ENCODE peak calls at places on chromosomes 7 and 10, in nine cellular contexts. A, W, R, U, P, B, D, Z and E are unnamed samples.

GRCh38 chr7:27745064-27745583 is 5.2 kb downstream of the TAX1BP1 start:
- DNase-seq in R (peak; percentile 54), W (no peak), P (no peak), U (no peak), B (no peak), D (peak; percentile 84), A (peak; percentile 36), Z (no peak), E (no peak)

GRCh38 chr10:132522521-132523411 is 14.8 kb upstream of the INPP5A start:
- DNase-seq in W (no peak), Z (peak; percentile 43), P (no peak), B (peak; percentile 8), D (no peak), A (no peak), U (peak; percentile 59), R (no peak), E (peak; percentile 68)

GRCh38 chr10:132461683-132462231 is 64.8 kb downstream of the PWWP2B start:
- DNase-seq in U (no peak), R (no peak), Z (no peak), D (no peak), B (no peak), A (no peak), P (no peak), W (peak; percentile 95), E (peak; percentile 71)

GRCh38 chr7:122528879-122529481 is 169.9 kb downstream of the RNF133 start:
- DNase-seq in Z (no peak), A (peak; percentile 40), R (peak; percentile 70), B (no peak), P (no peak), D (peak; percentile 37), U (no peak), W (no peak), E (no peak)

GRCh38 chr10:102230861-102231356 is 4.8 kb downstream of the ELOVL3 start:
- DNase-seq in W (peak; percentile 48), P (no peak), D (no peak), R (no peak), A (no peak), B (peak; percentile 35), Z (no peak), U (no peak), E (peak; percentile 39)

GRCh38 chr7:95906871-95907270 is 134.5 kb downstream of the DYNC1I1 start:
- DNase-seq in A (no peak), U (no peak), B (no peak), R (no peak), W (no peak), P (no peak), Z (no peak), D (no peak), E (no peak)

GRCh38 chr10:14439451-14440259 is 108.9 kb upstream of the FRMD4A start:
- DNase-seq in Z (no peak), R (no peak), D (peak; percentile 13), W (no peak), U (no peak), P (no peak), A (peak; percentile 2), B (no peak), E (no peak)

GRCh38 chr10:15462253-15462885 is 91.3 kb upstream of the FAM171A1 start:
- DNase-seq in D (no peak), A (no peak), B (no peak), R (no peak), U (no peak), P (no peak), Z (no peak), W (no peak), E (no peak)

GRCh38 chr7:137324796-137325700 is 18.5 kb downstream of the PTN start:
- DNase-seq in D (no peak), A (no peak), R (no peak), P (no peak), Z (no peak), B (no peak), U (no peak), W (no peak), E (no peak)

GRCh38 chr7:2504128-2504817 is 15.3 kb upstream of the LFNG start:
- DNase-seq in U (no peak), W (no peak), A (no peak), P (no peak), Z (no peak), B (no peak), R (no peak), D (no peak), E (no peak)

GRCh38 chr10:98929709-98930108 is 305.9 kb downstream of the HPSE2 start:
- DNase-seq in Z (no peak), D (no peak), P (no peak), B (no peak), U (no peak), W (no peak), A (no peak), R (no peak), E (no peak)

GRCh38 chr10:72564596-72564995 is 61.3 kb downstream of the MICU1 start:
- DNase-seq in P (no peak), R (peak; percentile 11), Z (no peak), W (no peak), B (no peak), D (peak; percentile 82), A (no peak), U (no peak), E (peak; percentile 37)

GRCh38 chr10:63713191-63714144 is 192.3 kb downstream of the REEP3 start:
- DNase-seq in B (peak; percentile 69), P (no peak), W (peak; percentile 91), R (peak; percentile 91), A (no peak), D (peak; percentile 59), Z (no peak), U (no peak), E (peak; percentile 41)

GRCh38 chr10:63718453-63718852 is 197.3 kb downstream of the REEP3 start:
- DNase-seq in R (no peak), P (no peak), D (no peak), A (no peak), U (no peak), Z (no peak), B (no peak), W (no peak), E (no peak)

GRCh38 chr10:63717089-63717715 is 196.0 kb downstream of the REEP3 start:
- DNase-seq in P (no peak), Z (no peak), R (no peak), U (no peak), B (no peak), D (no peak), W (no peak), A (no peak), E (no peak)

GRCh38 chr10:63718006-63718405 is 196.8 kb downstream of the REEP3 start:
- DNase-seq in B (no peak), W (no peak), R (no peak), Z (no peak), A (no peak), U (no peak), P (no peak), D (no peak), E (no peak)

DNA sequence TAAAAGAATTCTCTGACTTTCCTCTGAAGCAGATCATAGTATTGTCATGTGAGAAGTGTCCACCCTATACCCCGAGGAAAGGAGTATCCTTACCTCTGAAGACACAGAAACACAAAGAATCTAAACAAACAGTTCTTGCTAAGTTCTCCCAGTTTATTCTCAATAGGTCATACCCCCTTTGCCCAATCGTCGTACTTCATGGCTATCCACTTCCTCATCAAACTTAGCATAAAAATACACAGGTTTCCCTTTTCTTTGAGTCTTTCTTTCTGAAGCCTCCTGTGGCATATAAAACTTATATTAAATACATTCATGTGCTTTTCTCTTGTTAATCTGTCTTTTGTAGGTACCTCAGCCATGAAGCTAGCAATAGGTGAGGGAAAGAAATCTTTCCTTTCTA is 195.0 kb downstream of the REEP3 start:
- DNase-seq in R (no peak), P (no peak), D (no peak), B (no peak), A (no peak), U (no peak), W (no peak), Z (no peak), E (no peak)
- H3K4me1 ChIP-seq in R (peaks cover 18% of the 10 kb centered on the region), P (peaks cover 15% of the 10 kb centered on the region), D (peaks cover 15% of the 10 kb centered on the region), B (peaks cover 48% of the 10 kb centered on the region), A (no peaks in the 10 kb centered on the region), U (no peaks in the 10 kb centered on the region), W (peaks cover 30% of the 10 kb centered on the region), Z (peaks cover 23% of the 10 kb centered on the region), E (peaks cover 11% of the 10 kb centered on the region)

DNA sequence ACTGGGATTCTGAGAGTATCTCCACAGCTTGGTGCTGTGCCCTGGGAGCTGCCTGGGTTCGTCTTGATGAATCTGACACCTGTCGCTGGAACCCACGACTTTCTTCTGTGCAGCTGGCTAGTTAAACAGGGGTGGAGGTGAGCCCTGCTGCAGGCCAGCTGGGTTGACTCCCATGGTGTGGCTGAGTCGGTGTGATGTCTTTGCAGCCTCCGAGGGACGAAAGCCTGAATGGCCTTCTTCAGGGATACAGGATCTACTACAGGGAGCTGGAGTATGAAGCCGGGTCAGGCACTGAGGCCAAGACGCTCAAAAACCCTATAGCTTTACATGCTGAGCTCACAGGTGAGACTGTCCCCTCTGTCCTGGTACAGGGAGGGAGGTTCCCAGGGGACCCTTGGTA is 508.1 kb upstream of the FOXK1 start:
- DNase-seq in A (no peak), P (no peak), W (no peak), U (no peak), Z (no peak), B (no peak), D (no peak), R (no peak), E (no peak)
- H3K9me3 ChIP-seq in A (no peaks in the 10 kb centered on the region), P (no peaks in the 10 kb centered on the region), W (no peaks in the 10 kb centered on the region), U (no peaks in the 10 kb centered on the region), Z (no peaks in the 10 kb centered on the region), B (no peaks in the 10 kb centered on the region), D (peaks cover 15% of the 10 kb centered on the region), R (no peaks in the 10 kb centered on the region), E (no peaks in the 10 kb centered on the region)

DNA sequence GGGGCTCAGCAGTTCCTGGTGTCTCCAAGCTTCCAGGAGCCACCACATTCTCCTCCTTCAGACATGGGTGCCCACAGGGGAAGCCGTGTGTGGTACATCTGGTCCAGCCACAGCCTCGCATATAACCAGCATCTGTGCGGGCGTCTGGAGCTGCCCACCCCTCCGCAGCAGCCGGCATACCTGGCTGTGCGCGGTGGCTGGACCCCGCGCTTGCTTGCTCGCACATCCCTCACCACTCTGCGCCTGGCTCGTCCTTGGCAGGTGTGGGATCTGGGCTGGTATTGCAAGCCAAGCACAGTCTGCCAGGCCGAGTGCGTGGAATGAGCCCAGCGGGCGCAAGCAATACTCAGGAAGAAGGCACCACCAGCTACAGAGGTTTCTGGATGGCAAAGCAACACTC is 117.7 kb upstream of the MBL2 start:
- DNase-seq in W (no peak), U (no peak), B (no peak), R (no peak), Z (no peak), D (no peak), A (no peak), P (no peak), E (no peak)
- H3K27ac ChIP-seq in W (no peak overlapping the region), U (no peak overlapping the region), B (no peak overlapping the region), R (no peak overlapping the region), Z (no peak overlapping the region), D (no peak overlapping the region), A (no peak overlapping the region), P (no peak overlapping the region), E (no peak overlapping the region)

DNA sequence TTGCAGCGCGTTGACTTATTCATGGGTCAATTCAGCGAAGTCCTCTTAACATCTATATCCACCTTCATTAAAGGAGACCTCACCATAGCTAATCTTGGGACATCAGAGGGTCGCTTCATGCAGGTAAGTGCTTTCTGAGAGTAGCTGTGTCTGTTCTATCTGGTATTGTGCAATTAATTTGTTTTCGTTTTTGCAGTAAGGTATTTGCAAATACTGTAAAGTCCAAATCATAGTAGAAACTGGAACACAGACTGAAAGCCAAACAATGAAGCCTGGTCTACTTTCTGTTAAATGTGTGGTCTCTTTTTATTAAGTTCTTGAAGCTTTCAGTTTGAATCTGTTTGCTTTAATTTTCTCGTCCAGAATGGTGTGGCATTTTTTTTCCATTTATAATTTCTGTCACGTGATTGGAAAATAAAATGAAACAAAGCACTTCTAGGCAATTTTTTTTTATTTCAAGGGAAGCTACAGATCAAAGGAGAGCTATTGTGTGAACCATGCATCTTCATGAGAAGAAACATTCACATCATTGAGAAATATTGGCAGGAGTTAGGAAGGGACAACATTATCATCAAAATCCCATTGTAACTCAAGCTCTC is 59.8 kb downstream of the MET start:
- DNase-seq in B (no peak), Z (no peak), A (no peak), R (no peak), P (no peak), U (no peak), W (no peak), D (no peak), E (no peak)
- H3K4me1 ChIP-seq in B (peaks cover 47% of the 10 kb centered on the region), Z (no peaks in the 10 kb centered on the region), A (no peaks in the 10 kb centered on the region), R (no peaks in the 10 kb centered on the region), P (no peaks in the 10 kb centered on the region), U (no peaks in the 10 kb centered on the region), W (no peaks in the 10 kb centered on the region), D (peaks cover 9% of the 10 kb centered on the region), E (peaks cover 8% of the 10 kb centered on the region)